ENCODE peak calls at places on chromosomes 6 and 20, in five cellular contexts. D is epithelial cell of esophagus; H is activated CD4-positive, alpha-beta T cell treated with anti-CD3 and anti-CD28 coated beads, Interleukin-2, amount 50 U/mL, for 24 hours; Z is H7; I is brain microvascular endothelial cell. Q is an unnamed sample.

GRCh38 chr20:64279826-64280459 is 24.4 kb downstream of the PCMTD2 start:
- DNase-seq in D (no peak), H (no peak), Z (no peak), I (no peak), Q (no peak)

GRCh38 chr6:112502348-112503130 is 155.4 kb downstream of the RFPL4B start:
- DNase-seq in I (no peak), Z (peak), H (no peak), D (no peak), Q (peak)

GRCh38 chr6:87151786-87152527 is 3.4 kb upstream of the ZNF292 start:
- DNase-seq in I (peak), Z (peak), D (peak), H (peak), Q (no peak)

GRCh38 chr20:1282966-1283365 is 16.9 kb downstream of the SNPH start:
- DNase-seq in H (no peak), D (no peak), Z (no peak), I (no peak), Q (no peak)

GRCh38 chr6:158262082-158262481 is 50.2 kb upstream of the TULP4 start:
- DNase-seq in I (no peak), D (no peak), H (no peak), Z (no peak), Q (no peak)

GRCh38 chr20:22548040-22548439 is 36.3 kb downstream of the FOXA2 start:
- DNase-seq in D (no peak), Z (no peak), H (no peak), I (no peak), Q (no peak)

GRCh38 chr6:41587223-41587879 is 41.2 kb downstream of the FOXP4 start:
- DNase-seq in I (no peak), H (no peak), D (no peak), Z (no peak), Q (no peak)

GRCh38 chr6:147204843-147205311 is 660 bp downstream of the STXBP5 start:
- DNase-seq in D (peak), Z (no peak), H (no peak), I (no peak), Q (peak)

GRCh38 chr6:42101186-42101657 is 41.2 kb downstream of the C6orf132 start:
- DNase-seq in D (peak), Z (no peak), H (no peak), I (peak), Q (peak)

GRCh38 chr20:43942661-43943285 is 28.1 kb downstream of the TOX2 start:
- DNase-seq in I (peak), D (peak), Z (no peak), H (no peak), Q (peak)